ENCODE peak calls at places on chromosomes 7 and 10, in six cellular contexts. Q is kidney, T is adrenal gland, S is mucosa of descending colon, V is progenitor cell of endocrine pancreas, B is coronary artery. M is an unnamed sample.

GRCh38 chr10:102395677-102396197 is at the start of gene NFKB2:
- DNase-seq in Q (no peak), T (peak), S (no peak), V (no peak), B (no peak), M (no peak)

GRCh38 chr7:105011771-105012502 is 2.1 kb upstream of the KMT2E start:
- DNase-seq in Q (no peak), T (no peak), S (peak), V (no peak), B (no peak), M (no peak)

GRCh38 chr7:129308047-129308446 is 83.2 kb downstream of the AHCYL2 start:
- DNase-seq in Q (no peak), T (no peak), S (no peak), V (no peak), B (no peak), M (no peak)

GRCh38 chr7:81284576-81284975 is 365.7 kb upstream of the SEMA3C start:
- DNase-seq in Q (no peak), T (no peak), S (no peak), V (no peak), B (no peak), M (no peak)

GRCh38 chr7:104089061-104089460 is 99.6 kb upstream of the RELN start:
- DNase-seq in Q (no peak), T (no peak), S (no peak), V (no peak), B (no peak), M (no peak)

GRCh38 chr10:6207658-6208057 is 4.9 kb downstream of the PFKFB3 start:
- DNase-seq in Q (no peak), T (no peak), S (no peak), V (no peak), B (no peak), M (no peak)

GRCh38 chr10:59877191-59877671 is 29.1 kb downstream of the CCDC6 start:
- DNase-seq in Q (no peak), T (no peak), S (no peak), V (no peak), B (no peak), M (no peak)

GRCh38 chr7:30988346-30989005 is 24.7 kb downstream of the GHRHR start:
- DNase-seq in Q (peak), T (peak), S (peak), V (no peak), B (no peak), M (no peak)

GRCh38 chr7:17071866-17072265 is 190.1 kb upstream of the AGR3 start:
- DNase-seq in Q (no peak), T (no peak), S (no peak), V (no peak), B (no peak), M (no peak)

GRCh38 chr7:98227939-98228338 is 16.7 kb downstream of the BHLHA15 start:
- DNase-seq in Q (no peak), T (no peak), S (no peak), V (no peak), B (no peak), M (no peak)

GRCh38 chr10:101301111-101301731 is 52.7 kb upstream of the BTRC start:
- DNase-seq in Q (no peak), T (peak), S (no peak), V (no peak), B (no peak), M (no peak)

GRCh38 chr10:6274040-6274439 is 71.3 kb downstream of the PFKFB3 start:
- DNase-seq in Q (no peak), T (no peak), S (no peak), V (no peak), B (no peak), M (no peak)

GRCh38 chr10:5563237-5563961 is 38.6 kb downstream of the CALML3 start:
- DNase-seq in Q (peak), T (no peak), S (peak), V (no peak), B (peak), M (no peak)

GRCh38 chr10:126902157-126902556 is 3.1 kb upstream of the DOCK1 start:
- DNase-seq in Q (peak), T (no peak), S (no peak), V (no peak), B (no peak), M (no peak)

GRCh38 chr10:57849726-57850357 is 417.9 kb downstream of the IPMK start:
- DNase-seq in Q (no peak), T (no peak), S (no peak), V (no peak), B (no peak), M (no peak)
- TF ChIP-seq CTCF in Q (peak), T (peak), S (no peak), V (peak), B (no peak), M (no peak)

GRCh38 chr10:118615888-118616287 is 20.4 kb upstream of the PRLHR start:
- DNase-seq in Q (no peak), T (no peak), S (no peak), V (no peak), B (no peak), M (no peak)
- TF ChIP-seq CTCF in Q (no peak), T (no peak), S (no peak), V (peak), B (no peak), M (no peak)

DNA sequence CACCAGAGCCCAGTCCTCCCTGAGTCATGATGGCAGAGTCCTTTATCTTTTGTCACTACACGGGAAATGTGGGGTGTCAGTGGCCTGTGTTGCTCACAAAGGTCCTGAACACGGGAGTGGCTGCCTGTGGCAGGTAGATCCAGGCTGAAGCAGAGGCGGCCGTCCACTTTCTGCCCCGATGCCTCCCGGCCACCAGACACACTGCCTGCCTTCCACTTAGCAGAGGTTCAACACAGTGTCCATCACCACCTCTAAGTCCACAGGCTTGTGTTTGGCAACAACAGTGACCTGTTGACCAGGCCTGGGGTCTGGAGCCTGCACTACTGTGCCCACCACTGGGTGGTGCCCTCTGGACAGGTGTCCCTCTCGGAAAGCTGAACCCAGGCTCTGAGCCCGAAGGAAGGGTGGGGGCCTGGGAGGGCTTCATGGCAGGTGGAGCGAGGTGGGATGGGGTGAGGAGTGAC is 49.9 kb upstream of the CAMK2B start:
- DNase-seq in Q (peak), T (peak), S (no peak), V (no peak), B (no peak), M (no peak)
- TF ChIP-seq CTCF in Q (peak), T (peak), S (no peak), V (peak), B (no peak), M (no peak)

DNA sequence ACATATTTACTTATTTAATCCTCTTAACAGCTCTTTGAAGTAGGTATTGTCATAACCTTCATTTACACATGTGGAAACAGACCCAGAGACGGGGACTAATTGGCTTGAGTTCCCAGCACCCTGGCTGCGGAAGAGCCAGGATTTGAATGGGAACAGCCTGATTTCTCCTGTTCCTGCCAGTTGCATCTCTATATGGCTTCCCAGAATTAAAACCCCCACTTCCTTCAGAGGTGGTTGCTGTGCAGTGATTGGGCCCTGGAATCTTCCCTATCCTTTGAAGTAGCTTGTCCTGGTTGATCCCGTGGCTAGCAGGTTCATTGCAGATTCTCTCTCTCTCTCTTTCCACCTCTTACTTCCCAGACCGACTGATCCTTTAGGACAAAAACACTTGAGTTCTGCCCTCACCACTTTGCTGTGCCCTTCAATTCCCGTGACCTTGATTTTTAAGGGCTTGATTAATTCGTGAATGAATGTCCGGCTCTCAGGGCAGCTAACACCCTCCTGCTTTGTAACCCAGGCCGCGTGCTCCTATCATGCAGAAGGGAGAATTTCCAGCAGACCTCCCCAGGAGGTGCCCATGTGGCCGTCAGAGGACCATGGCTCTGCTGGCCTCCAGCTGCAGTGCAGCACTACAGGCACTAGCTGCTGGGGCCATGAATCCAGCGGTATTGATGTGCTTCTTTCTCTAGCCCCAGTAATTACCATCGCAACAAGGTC is 120.6 kb upstream of the AGK start:
- DNase-seq in Q (no peak), T (no peak), S (no peak), V (no peak), B (no peak), M (no peak)
- TF ChIP-seq CTCF in Q (no peak), T (no peak), S (no peak), V (no peak), B (no peak), M (no peak)

GRCh38 chr10:107415446-107415845 is 250.9 kb upstream of the SORCS1 start:
- DNase-seq in Q (no peak), T (no peak), S (no peak), V (no peak), B (no peak), M (no peak)

GRCh38 chr10:107413971-107414370 is 249.5 kb upstream of the SORCS1 start:
- DNase-seq in Q (no peak), T (no peak), S (no peak), V (no peak), B (no peak), M (no peak)

DNA sequence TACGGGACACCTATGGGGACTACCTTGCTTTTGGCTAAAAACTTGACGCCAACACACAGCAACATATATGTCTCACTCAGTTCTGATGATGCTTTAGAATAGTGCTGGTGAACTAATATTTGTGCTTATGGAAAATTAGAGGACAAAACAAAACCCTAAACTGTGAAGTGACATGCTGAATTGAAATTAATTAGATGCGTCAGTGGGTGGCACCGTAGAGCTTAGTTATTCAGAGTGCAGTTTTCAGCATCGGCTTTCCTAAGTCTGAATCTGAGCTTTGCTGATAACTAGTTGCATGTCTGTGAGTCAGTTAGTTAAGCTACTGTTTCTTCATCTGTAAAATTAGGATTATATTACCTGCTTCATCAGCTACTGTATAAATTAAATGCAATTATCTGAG is 245.0 kb upstream of the SORCS1 start:
- DNase-seq in Q (no peak), T (no peak), S (no peak), V (no peak), B (no peak), M (no peak)
- TF ChIP-seq CTCF in Q (peak), T (no peak), S (peak), V (peak), B (no peak), M (no peak)

DNA sequence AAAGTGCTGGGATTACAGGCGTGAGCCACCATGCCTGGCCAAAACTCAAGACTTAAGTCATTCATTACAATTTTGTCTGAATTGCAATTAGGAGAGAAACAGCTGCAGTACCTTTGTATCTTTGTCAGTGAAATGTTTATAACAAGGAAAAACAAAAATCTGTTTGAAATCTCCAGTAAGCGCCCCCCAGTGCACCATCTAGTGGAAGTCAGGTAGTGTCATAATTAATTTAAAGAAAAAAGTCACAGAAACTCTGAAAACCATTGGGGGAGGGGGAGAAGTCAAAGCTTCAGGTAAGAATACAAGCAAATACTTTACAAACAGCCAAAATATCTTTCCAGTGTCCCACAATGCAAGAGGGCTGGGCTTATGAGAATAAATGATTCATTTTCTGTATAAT is 2.8 kb downstream of the MPP7 start:
- DNase-seq in Q (no peak), T (no peak), S (no peak), V (no peak), B (no peak), M (no peak)
- TF ChIP-seq CTCF in Q (no peak), T (no peak), S (no peak), V (no peak), B (no peak), M (no peak)